ENCODE peak calls at places on chromosomes 7 and 10, in five cellular contexts. One of them, this sample, is unnamed.

GRCh38 chr10:104046651-104047050 is 39.0 kb downstream of the COL17A1 start:
- DNase-seq in heart left ventricle: no peak
- DNase-seq in sigmoid colon: no peak
- DNase-seq in A549: no peak
- DNase-seq in tibial nerve: no peak
- DNase-seq in this sample: no peak

GRCh38 chr7:20562461-20562860 is 53.0 kb upstream of the ABCB5 start:
- DNase-seq in heart left ventricle: no peak
- DNase-seq in sigmoid colon: no peak
- DNase-seq in A549: no peak
- DNase-seq in tibial nerve: no peak
- DNase-seq in this sample: no peak

GRCh38 chr10:43688348-43688892 is 39.7 kb upstream of the ZNF32 start:
- DNase-seq in heart left ventricle: no peak
- DNase-seq in sigmoid colon: no peak
- DNase-seq in A549: no peak
- DNase-seq in tibial nerve: no peak
- DNase-seq in this sample: no peak

GRCh38 chr10:49550563-49550962 is 11.6 kb upstream of the ERCC6 start:
- DNase-seq in heart left ventricle: no peak
- DNase-seq in sigmoid colon: no peak
- DNase-seq in A549: no peak
- DNase-seq in tibial nerve: no peak
- DNase-seq in this sample: no peak

GRCh38 chr7:135420786-135421185 is 89.1 kb downstream of the CNOT4 start:
- DNase-seq in heart left ventricle: no peak
- DNase-seq in sigmoid colon: no peak
- DNase-seq in A549: no peak
- DNase-seq in tibial nerve: no peak
- DNase-seq in this sample: no peak

GRCh38 chr10:21413680-21414079 is 111.8 kb downstream of the SKIDA1 start:
- DNase-seq in heart left ventricle: no peak
- DNase-seq in sigmoid colon: no peak
- DNase-seq in A549: no peak
- DNase-seq in tibial nerve: no peak
- DNase-seq in this sample: no peak

GRCh38 chr10:33330543-33331019 is 3.9 kb downstream of the NRP1 start:
- DNase-seq in heart left ventricle: peak; percentile 87
- DNase-seq in sigmoid colon: peak; percentile 91
- DNase-seq in A549: peak; percentile 87
- DNase-seq in tibial nerve: peak; percentile 96
- DNase-seq in this sample: peak; percentile 82

GRCh38 chr10:26361351-26361750 is 76.8 kb upstream of the APBB1IP start:
- DNase-seq in heart left ventricle: no peak
- DNase-seq in sigmoid colon: no peak
- DNase-seq in A549: no peak
- DNase-seq in tibial nerve: no peak
- DNase-seq in this sample: no peak

GRCh38 chr10:3516191-3516590 is 268.8 kb downstream of the KLF6 start:
- DNase-seq in heart left ventricle: no peak
- DNase-seq in sigmoid colon: no peak
- DNase-seq in A549: no peak
- DNase-seq in tibial nerve: no peak
- DNase-seq in this sample: no peak

GRCh38 chr7:27175005-27175625 is 995 bp upstream of the HOXA10 start:
- DNase-seq in heart left ventricle: no peak
- DNase-seq in sigmoid colon: peak; percentile 87
- DNase-seq in A549: no peak
- DNase-seq in tibial nerve: no peak
- DNase-seq in this sample: peak; percentile 94

GRCh38 chr10:71627230-71627939 is 92.2 kb downstream of the C10orf105 start:
- DNase-seq in heart left ventricle: no peak
- DNase-seq in sigmoid colon: no peak
- DNase-seq in A549: no peak
- DNase-seq in tibial nerve: no peak
- DNase-seq in this sample: no peak

GRCh38 chr10:682931-683447 is 6.5 kb downstream of the DIP2C start:
- DNase-seq in heart left ventricle: no peak
- DNase-seq in sigmoid colon: no peak
- DNase-seq in A549: no peak
- DNase-seq in tibial nerve: no peak
- DNase-seq in this sample: no peak

GRCh38 chr10:68829494-68829893 is 2.2 kb downstream of the STOX1 start:
- DNase-seq in heart left ventricle: no peak
- DNase-seq in sigmoid colon: no peak
- DNase-seq in A549: no peak
- DNase-seq in tibial nerve: no peak
- DNase-seq in this sample: no peak

GRCh38 chr7:100691676-100692577 is 2.1 kb downstream of the GIGYF1 start:
- DNase-seq in heart left ventricle: peak; percentile 76
- DNase-seq in sigmoid colon: peak; percentile 89
- DNase-seq in A549: peak; percentile 74
- DNase-seq in tibial nerve: peak; percentile 85
- DNase-seq in this sample: peak; percentile 76

GRCh38 chr7:96303686-96304443 is 18.0 kb downstream of the SLC25A13 start:
- DNase-seq in heart left ventricle: no peak
- DNase-seq in sigmoid colon: no peak
- DNase-seq in A549: no peak
- DNase-seq in tibial nerve: no peak
- DNase-seq in this sample: peak; percentile 31

GRCh38 chr10:123551259-123551658 is 114.9 kb upstream of the GPR26 start:
- DNase-seq in heart left ventricle: no peak
- DNase-seq in sigmoid colon: no peak
- DNase-seq in A549: no peak
- DNase-seq in tibial nerve: no peak
- DNase-seq in this sample: no peak

GRCh38 chr7:22295402-22296264 is 61.3 kb downstream of the RAPGEF5 start:
- DNase-seq in heart left ventricle: no peak
- DNase-seq in sigmoid colon: no peak
- DNase-seq in A549: no peak
- DNase-seq in tibial nerve: no peak
- DNase-seq in this sample: no peak

GRCh38 chr10:69628876-69629275 is 1.2 kb upstream of the FAM241B start:
- DNase-seq in heart left ventricle: no peak
- DNase-seq in sigmoid colon: no peak
- DNase-seq in A549: no peak
- DNase-seq in tibial nerve: no peak
- DNase-seq in this sample: no peak

GRCh38 chr7:36315309-36315948 is 74.2 kb upstream of the ANLN start:
- DNase-seq in heart left ventricle: no peak
- DNase-seq in sigmoid colon: no peak
- DNase-seq in A549: peak; percentile 14
- DNase-seq in tibial nerve: no peak
- DNase-seq in this sample: no peak

GRCh38 chr7:46123-46829 is 146.1 kb upstream of the FAM20C start:
- DNase-seq in heart left ventricle: no peak
- DNase-seq in sigmoid colon: peak; percentile 51
- DNase-seq in A549: no peak
- DNase-seq in tibial nerve: peak; percentile 1
- DNase-seq in this sample: peak; percentile 1

GRCh38 chr7:8109196-8110022 is 140.8 kb downstream of the GLCCI1 start:
- DNase-seq in heart left ventricle: no peak
- DNase-seq in sigmoid colon: no peak
- DNase-seq in A549: no peak
- DNase-seq in tibial nerve: no peak
- DNase-seq in this sample: no peak

GRCh38 chr10:1411956-1412355 is 325.4 kb downstream of the ADARB2 start:
- DNase-seq in heart left ventricle: no peak
- DNase-seq in sigmoid colon: no peak
- DNase-seq in A549: no peak
- DNase-seq in tibial nerve: no peak
- DNase-seq in this sample: no peak

GRCh38 chr7:155303039-155303593 is 5.4 kb downstream of the INSIG1 start:
- DNase-seq in heart left ventricle: no peak
- DNase-seq in sigmoid colon: no peak
- DNase-seq in A549: no peak
- DNase-seq in tibial nerve: no peak
- DNase-seq in this sample: no peak

GRCh38 chr10:25557136-25557535 is 376.9 kb upstream of the MYO3A start:
- DNase-seq in heart left ventricle: no peak
- DNase-seq in sigmoid colon: no peak
- DNase-seq in A549: no peak
- DNase-seq in tibial nerve: no peak
- DNase-seq in this sample: no peak

GRCh38 chr10:133127291-133128125 is 32.5 kb upstream of the KNDC1 start:
- DNase-seq in heart left ventricle: no peak
- DNase-seq in sigmoid colon: peak; percentile 52
- DNase-seq in A549: peak; percentile 54
- DNase-seq in tibial nerve: no peak
- DNase-seq in this sample: no peak

GRCh38 chr7:137508437-137509175 is 165.1 kb upstream of the PTN start:
- DNase-seq in heart left ventricle: no peak
- DNase-seq in sigmoid colon: no peak
- DNase-seq in A549: no peak
- DNase-seq in tibial nerve: no peak
- DNase-seq in this sample: no peak

GRCh38 chr7:139914306-139914747 is 85.3 kb downstream of the TBXAS1 start:
- DNase-seq in heart left ventricle: no peak
- DNase-seq in sigmoid colon: no peak
- DNase-seq in A549: peak; percentile 51
- DNase-seq in tibial nerve: no peak
- DNase-seq in this sample: no peak

GRCh38 chr10:11869211-11869610 is 46.1 kb downstream of the PROSER2 start:
- DNase-seq in heart left ventricle: no peak
- DNase-seq in sigmoid colon: no peak
- DNase-seq in A549: no peak
- DNase-seq in tibial nerve: no peak
- DNase-seq in this sample: no peak

GRCh38 chr7:157539521-157539920 is 202.7 kb downstream of the DNAJB6 start:
- DNase-seq in heart left ventricle: no peak
- DNase-seq in sigmoid colon: peak; percentile 39
- DNase-seq in A549: no peak
- DNase-seq in tibial nerve: no peak
- DNase-seq in this sample: no peak

GRCh38 chr10:69362471-69362954 is 54.2 kb downstream of the TACR2 start:
- DNase-seq in heart left ventricle: peak; percentile 76
- DNase-seq in sigmoid colon: no peak
- DNase-seq in A549: peak; percentile 28
- DNase-seq in tibial nerve: no peak
- DNase-seq in this sample: peak; percentile 65

GRCh38 chr7:128743112-128743772 is 4.1 kb downstream of the CALU start:
- DNase-seq in heart left ventricle: no peak
- DNase-seq in sigmoid colon: no peak
- DNase-seq in A549: no peak
- DNase-seq in tibial nerve: no peak
- DNase-seq in this sample: no peak

GRCh38 chr7:131948434-131949053 is 392.1 kb upstream of the PODXL start:
- DNase-seq in heart left ventricle: no peak
- DNase-seq in sigmoid colon: no peak
- DNase-seq in A549: peak; percentile 89
- DNase-seq in tibial nerve: peak; percentile 32
- DNase-seq in this sample: peak; percentile 34

GRCh38 chr10:124301736-124302135 is 117.0 kb downstream of the OAT start:
- DNase-seq in heart left ventricle: no peak
- DNase-seq in sigmoid colon: peak; percentile 46
- DNase-seq in A549: no peak
- DNase-seq in tibial nerve: no peak
- DNase-seq in this sample: no peak

GRCh38 chr7:20172736-20173334 is 44.3 kb downstream of the MACC1 start:
- DNase-seq in heart left ventricle: no peak
- DNase-seq in sigmoid colon: peak; percentile 88
- DNase-seq in A549: peak; percentile 76
- DNase-seq in tibial nerve: peak; percentile 60
- DNase-seq in this sample: peak; percentile 38

GRCh38 chr7:130831817-130832481 is 97.9 kb upstream of the KLF14 start:
- DNase-seq in heart left ventricle: no peak
- DNase-seq in sigmoid colon: no peak
- DNase-seq in A549: peak; percentile 60
- DNase-seq in tibial nerve: no peak
- DNase-seq in this sample: no peak

GRCh38 chr7:157795631-157796030 is 458.8 kb downstream of the DNAJB6 start:
- DNase-seq in heart left ventricle: no peak
- DNase-seq in sigmoid colon: no peak
- DNase-seq in A549: no peak
- DNase-seq in tibial nerve: no peak
- DNase-seq in this sample: no peak

GRCh38 chr7:34315032-34315431 is 343.0 kb upstream of the NPSR1 start:
- DNase-seq in heart left ventricle: no peak
- DNase-seq in sigmoid colon: no peak
- DNase-seq in A549: peak; percentile 2
- DNase-seq in tibial nerve: no peak
- DNase-seq in this sample: no peak

DNA sequence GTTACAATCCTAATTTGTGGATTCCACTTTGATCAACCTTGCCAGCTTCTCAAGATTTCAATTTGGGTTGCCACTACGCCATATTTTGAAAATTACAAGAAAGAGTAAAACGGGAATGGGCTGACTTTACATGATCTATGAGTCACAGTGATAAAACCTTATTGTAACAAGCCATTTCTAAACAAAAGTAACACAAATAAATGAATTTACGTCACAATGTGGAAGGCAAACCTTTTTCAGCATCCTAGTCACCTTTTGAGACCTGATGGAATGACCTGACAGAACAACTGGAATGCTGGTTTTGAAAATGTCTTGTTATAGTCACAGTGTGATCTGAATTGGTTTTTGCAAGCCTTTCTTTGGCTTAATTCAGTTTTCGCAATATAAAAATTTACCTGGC is 85.9 kb downstream of the CDK6 start:
- DNase-seq in heart left ventricle: no peak
- DNase-seq in sigmoid colon: no peak
- DNase-seq in A549: peak; percentile 83
- DNase-seq in tibial nerve: no peak
- DNase-seq in this sample: no peak
- H3K4me1 ChIP-seq in heart left ventricle: peaks cover 17% of the 10 kb centered on the region
- H3K4me1 ChIP-seq in sigmoid colon: peaks cover 24% of the 10 kb centered on the region
- H3K4me1 ChIP-seq in A549: peaks cover 89% of the 10 kb centered on the region
- H3K4me1 ChIP-seq in tibial nerve: peaks cover 6% of the 10 kb centered on the region
- H3K4me1 ChIP-seq in this sample: no peaks in the 10 kb centered on the region

DNA sequence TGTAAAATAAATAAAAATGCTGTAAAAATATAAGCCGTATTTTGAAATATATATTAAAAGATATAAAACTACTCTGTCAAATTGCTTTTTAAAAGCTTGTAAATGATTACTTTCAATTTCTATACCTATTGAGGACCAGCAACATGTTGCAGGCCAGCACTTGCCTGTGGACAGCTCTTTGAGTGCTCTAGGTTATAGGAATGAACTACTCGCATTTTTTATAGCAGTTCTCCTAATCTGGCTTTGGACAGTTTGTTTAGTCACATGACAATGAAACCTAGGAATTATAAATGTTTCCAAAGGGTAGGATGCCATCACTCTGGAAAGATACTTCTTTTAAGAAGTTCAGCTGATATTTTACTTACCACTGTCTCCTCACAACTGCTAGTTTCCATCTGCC is 117.7 kb upstream of the PTPRZ1 start:
- DNase-seq in heart left ventricle: no peak
- DNase-seq in sigmoid colon: no peak
- DNase-seq in A549: no peak
- DNase-seq in tibial nerve: no peak
- DNase-seq in this sample: no peak
- TF ChIP-seq CTCF in heart left ventricle: no peak
- TF ChIP-seq CTCF in sigmoid colon: no peak
- TF ChIP-seq CTCF in A549: no peak
- TF ChIP-seq CTCF in tibial nerve: no peak
- TF ChIP-seq CTCF in this sample: no peak

GRCh38 chr10:80498833-80499671 is 38.6 kb upstream of the SH2D4B start:
- DNase-seq in heart left ventricle: peak; percentile 83
- DNase-seq in sigmoid colon: peak; percentile 99
- DNase-seq in A549: peak; percentile 94
- DNase-seq in tibial nerve: peak; percentile 95
- DNase-seq in this sample: peak; percentile 87
- TF ChIP-seq POLR2A in heart left ventricle: no peak
- TF ChIP-seq POLR2A in sigmoid colon: no peak
- TF ChIP-seq POLR2A in A549: no peak
- TF ChIP-seq POLR2A in tibial nerve: no peak
- TF ChIP-seq POLR2A in this sample: no peak

GRCh38 chr10:80457554-80458262 is 3.6 kb downstream of the TSPAN14 start:
- DNase-seq in heart left ventricle: no peak
- DNase-seq in sigmoid colon: no peak
- DNase-seq in A549: no peak
- DNase-seq in tibial nerve: no peak
- DNase-seq in this sample: no peak
- H3K4me1 ChIP-seq in heart left ventricle: peaks cover 83% of the 10 kb centered on the region
- H3K4me1 ChIP-seq in sigmoid colon: peaks cover 74% of the 10 kb centered on the region
- H3K4me1 ChIP-seq in A549: peaks cover 77% of the 10 kb centered on the region
- H3K4me1 ChIP-seq in tibial nerve: peaks cover 79% of the 10 kb centered on the region
- H3K4me1 ChIP-seq in this sample: peaks cover 45% of the 10 kb centered on the region

This sample was measured in prostate gland.